ENCODE peak calls at places on chromosomes 3 and 15, in eight cellular contexts. One of them, this sample, is unnamed.

GRCh38 chr15:80754005-80754404 is 25.2 kb upstream of the CEMIP start:
- DNase-seq in A549: no peak
- DNase-seq in fibroblast of pulmonary artery: no peak
- DNase-seq in uterus: no peak
- DNase-seq in brain microvascular endothelial cell: no peak
- DNase-seq in cardiac fibroblast: no peak
- DNase-seq in astrocyte of the spinal cord: no peak
- DNase-seq in tibial artery: no peak
- DNase-seq in this sample: no peak

GRCh38 chr15:92409006-92409405 is 15.3 kb downstream of the ST8SIA2 start:
- DNase-seq in cardiac fibroblast: no peak
- DNase-seq in A549: no peak
- DNase-seq in tibial artery: no peak
- DNase-seq in brain microvascular endothelial cell: no peak
- DNase-seq in uterus: no peak
- DNase-seq in astrocyte of the spinal cord: no peak
- DNase-seq in fibroblast of pulmonary artery: no peak
- DNase-seq in this sample: no peak

GRCh38 chr15:92807971-92808571 is 92.1 kb upstream of the CHD2 start:
- DNase-seq in cardiac fibroblast: peak
- DNase-seq in astrocyte of the spinal cord: peak
- DNase-seq in fibroblast of pulmonary artery: peak
- DNase-seq in A549: peak
- DNase-seq in uterus: peak
- DNase-seq in tibial artery: no peak
- DNase-seq in brain microvascular endothelial cell: no peak
- DNase-seq in this sample: no peak

GRCh38 chr15:78050851-78051250 is 26.7 kb downstream of the TBC1D2B start:
- DNase-seq in cardiac fibroblast: no peak
- DNase-seq in uterus: no peak
- DNase-seq in fibroblast of pulmonary artery: no peak
- DNase-seq in brain microvascular endothelial cell: no peak
- DNase-seq in astrocyte of the spinal cord: no peak
- DNase-seq in tibial artery: no peak
- DNase-seq in A549: no peak
- DNase-seq in this sample: no peak

GRCh38 chr3:37217098-37217849 is 42.9 kb upstream of the LRRFIP2 start:
- DNase-seq in uterus: no peak
- DNase-seq in brain microvascular endothelial cell: no peak
- DNase-seq in astrocyte of the spinal cord: no peak
- DNase-seq in fibroblast of pulmonary artery: no peak
- DNase-seq in cardiac fibroblast: no peak
- DNase-seq in tibial artery: no peak
- DNase-seq in A549: no peak
- DNase-seq in this sample: no peak

GRCh38 chr3:128950223-128950938 is 43.5 kb downstream of the CFAP92 start:
- DNase-seq in uterus: no peak
- DNase-seq in brain microvascular endothelial cell: peak
- DNase-seq in cardiac fibroblast: peak
- DNase-seq in astrocyte of the spinal cord: peak
- DNase-seq in fibroblast of pulmonary artery: peak
- DNase-seq in A549: peak
- DNase-seq in tibial artery: no peak
- DNase-seq in this sample: peak

GRCh38 chr3:7917443-7918151 is 584.0 kb upstream of the LMCD1 start:
- DNase-seq in tibial artery: no peak
- DNase-seq in fibroblast of pulmonary artery: no peak
- DNase-seq in cardiac fibroblast: no peak
- DNase-seq in uterus: no peak
- DNase-seq in A549: no peak
- DNase-seq in brain microvascular endothelial cell: no peak
- DNase-seq in astrocyte of the spinal cord: no peak
- DNase-seq in this sample: no peak

GRCh38 chr3:193946945-193947344 is 189.0 kb upstream of the HES1 start:
- DNase-seq in A549: no peak
- DNase-seq in tibial artery: no peak
- DNase-seq in brain microvascular endothelial cell: no peak
- DNase-seq in cardiac fibroblast: no peak
- DNase-seq in uterus: no peak
- DNase-seq in astrocyte of the spinal cord: no peak
- DNase-seq in fibroblast of pulmonary artery: no peak
- DNase-seq in this sample: no peak

GRCh38 chr15:40051616-40052415 is 12.8 kb upstream of the SRP14 start:
- DNase-seq in brain microvascular endothelial cell: no peak
- DNase-seq in cardiac fibroblast: no peak
- DNase-seq in tibial artery: no peak
- DNase-seq in fibroblast of pulmonary artery: no peak
- DNase-seq in astrocyte of the spinal cord: no peak
- DNase-seq in uterus: no peak
- DNase-seq in A549: no peak
- DNase-seq in this sample: no peak

GRCh38 chr15:88256261-88257230 is at the start of gene NTRK3:
- DNase-seq in astrocyte of the spinal cord: peak
- DNase-seq in brain microvascular endothelial cell: no peak
- DNase-seq in A549: peak
- DNase-seq in fibroblast of pulmonary artery: peak
- DNase-seq in uterus: no peak
- DNase-seq in tibial artery: no peak
- DNase-seq in cardiac fibroblast: peak
- DNase-seq in this sample: no peak
- TF ChIP-seq CTCF in astrocyte of the spinal cord: no peak
- TF ChIP-seq CTCF in brain microvascular endothelial cell: no peak
- TF ChIP-seq CTCF in A549: no peak
- TF ChIP-seq CTCF in fibroblast of pulmonary artery: no peak
- TF ChIP-seq CTCF in uterus: no peak
- TF ChIP-seq CTCF in tibial artery: no peak
- TF ChIP-seq CTCF in cardiac fibroblast: no peak
- TF ChIP-seq CTCF in this sample: no peak

GRCh38 chr3:40336101-40336500 is 26.6 kb downstream of the EIF1B start:
- DNase-seq in uterus: no peak
- DNase-seq in fibroblast of pulmonary artery: no peak
- DNase-seq in cardiac fibroblast: no peak
- DNase-seq in brain microvascular endothelial cell: no peak
- DNase-seq in A549: no peak
- DNase-seq in astrocyte of the spinal cord: no peak
- DNase-seq in tibial artery: no peak
- DNase-seq in this sample: no peak

GRCh38 chr3:40339871-40340270 is 30.4 kb downstream of the EIF1B start:
- DNase-seq in uterus: no peak
- DNase-seq in brain microvascular endothelial cell: no peak
- DNase-seq in fibroblast of pulmonary artery: no peak
- DNase-seq in tibial artery: no peak
- DNase-seq in astrocyte of the spinal cord: no peak
- DNase-seq in cardiac fibroblast: no peak
- DNase-seq in A549: no peak
- DNase-seq in this sample: no peak

GRCh38 chr3:40340541-40341170 is 31.1 kb downstream of the EIF1B start:
- DNase-seq in fibroblast of pulmonary artery: no peak
- DNase-seq in tibial artery: no peak
- DNase-seq in uterus: no peak
- DNase-seq in cardiac fibroblast: no peak
- DNase-seq in brain microvascular endothelial cell: no peak
- DNase-seq in astrocyte of the spinal cord: no peak
- DNase-seq in A549: no peak
- DNase-seq in this sample: no peak

GRCh38 chr3:40336511-40337135 is 27.1 kb downstream of the EIF1B start:
- DNase-seq in uterus: no peak
- DNase-seq in tibial artery: no peak
- DNase-seq in A549: no peak
- DNase-seq in fibroblast of pulmonary artery: no peak
- DNase-seq in cardiac fibroblast: no peak
- DNase-seq in brain microvascular endothelial cell: no peak
- DNase-seq in astrocyte of the spinal cord: no peak
- DNase-seq in this sample: no peak

DNA sequence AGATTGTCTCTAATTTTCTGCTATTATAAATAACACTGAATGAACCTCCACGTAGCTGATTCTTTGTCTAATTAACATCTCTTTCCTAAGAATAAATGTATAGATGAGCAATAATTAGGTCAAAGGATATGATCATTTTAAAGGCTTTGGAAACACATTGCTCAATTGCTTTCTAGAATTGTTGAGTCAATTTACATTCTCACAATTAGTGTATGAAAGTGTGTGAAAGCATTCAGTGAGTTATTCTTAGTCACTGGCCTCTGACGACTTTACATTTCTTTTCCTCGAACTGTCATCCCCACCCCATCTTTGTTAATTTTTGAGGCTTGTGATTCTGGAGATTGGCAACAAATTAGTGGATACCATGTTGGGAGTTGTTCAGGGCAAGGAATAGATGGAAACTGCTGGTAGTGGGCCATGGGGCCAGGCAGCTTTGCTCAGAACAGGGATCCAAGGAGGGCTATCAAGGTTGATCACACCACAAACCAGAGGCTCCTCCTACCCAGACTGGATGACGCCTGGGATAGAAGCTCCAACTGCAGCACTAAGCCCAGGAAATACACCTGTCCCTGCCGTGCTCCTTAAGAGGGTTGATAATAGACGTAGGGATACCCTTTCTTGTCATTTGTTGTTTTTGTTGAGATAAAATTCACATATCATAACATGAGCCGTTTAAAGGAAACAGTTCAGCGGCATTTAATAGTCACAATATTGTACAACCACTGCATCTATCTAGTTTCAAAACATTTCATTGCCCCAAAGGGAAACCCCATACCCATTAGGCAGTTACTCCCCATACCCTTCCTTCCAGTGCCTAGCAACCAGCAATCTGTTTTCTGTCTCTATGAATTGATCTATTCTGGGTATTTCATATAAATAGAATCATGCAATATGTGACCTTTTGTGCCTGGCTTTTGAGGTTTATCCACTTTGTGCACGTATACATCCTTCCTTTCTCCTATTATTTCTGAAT is 27.9 kb downstream of the EIF1B start:
- DNase-seq in uterus: no peak
- DNase-seq in fibroblast of pulmonary artery: no peak
- DNase-seq in A549: no peak
- DNase-seq in brain microvascular endothelial cell: no peak
- DNase-seq in tibial artery: no peak
- DNase-seq in astrocyte of the spinal cord: no peak
- DNase-seq in cardiac fibroblast: no peak
- DNase-seq in this sample: no peak
- H3K4me3 ChIP-seq in uterus: no peak
- H3K4me3 ChIP-seq in fibroblast of pulmonary artery: no peak
- H3K4me3 ChIP-seq in A549: no peak
- H3K4me3 ChIP-seq in brain microvascular endothelial cell: no peak
- H3K4me3 ChIP-seq in tibial artery: no peak
- H3K4me3 ChIP-seq in astrocyte of the spinal cord: no peak
- H3K4me3 ChIP-seq in cardiac fibroblast: no peak
- H3K4me3 ChIP-seq in this sample: no peak

DNA sequence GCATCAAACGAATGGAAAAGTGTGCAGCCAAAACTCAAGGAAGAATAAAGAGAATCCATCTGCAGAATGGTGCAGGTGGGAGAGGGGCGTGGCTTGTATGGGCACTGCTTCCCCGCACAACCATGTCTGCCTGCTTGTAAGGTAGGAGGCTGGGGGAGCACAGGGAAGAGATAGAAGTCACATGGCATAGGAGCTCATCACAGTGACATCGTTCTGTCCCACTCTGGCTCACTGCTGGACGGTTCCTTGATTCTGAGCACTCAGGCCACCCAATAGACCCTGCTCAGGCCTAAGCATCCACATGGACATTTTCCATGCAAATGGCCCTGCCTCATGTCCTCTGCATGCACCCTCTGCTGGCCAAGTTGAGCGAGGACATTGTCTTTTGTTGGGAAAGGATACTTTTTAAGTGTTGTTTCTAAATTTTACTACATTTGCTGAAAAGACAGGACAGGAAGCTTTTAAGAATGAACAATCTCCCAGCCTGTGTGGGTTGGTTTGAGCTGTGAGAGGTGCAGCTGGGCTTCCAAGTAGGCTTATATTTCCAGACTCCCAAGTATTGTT is 3.1 kb downstream of the MYLK start:
- DNase-seq in cardiac fibroblast: peak
- DNase-seq in uterus: no peak
- DNase-seq in tibial artery: no peak
- DNase-seq in brain microvascular endothelial cell: peak
- DNase-seq in A549: peak
- DNase-seq in astrocyte of the spinal cord: peak
- DNase-seq in fibroblast of pulmonary artery: peak
- DNase-seq in this sample: peak
- TF ChIP-seq CTCF in cardiac fibroblast: peak
- TF ChIP-seq CTCF in uterus: no peak
- TF ChIP-seq CTCF in tibial artery: peak
- TF ChIP-seq CTCF in brain microvascular endothelial cell: peak
- TF ChIP-seq CTCF in A549: peak
- TF ChIP-seq CTCF in astrocyte of the spinal cord: peak
- TF ChIP-seq CTCF in fibroblast of pulmonary artery: peak
- TF ChIP-seq CTCF in this sample: peak

GRCh38 chr3:85270488-85270887 is 311.7 kb downstream of the CADM2 start:
- DNase-seq in brain microvascular endothelial cell: no peak
- DNase-seq in astrocyte of the spinal cord: no peak
- DNase-seq in cardiac fibroblast: no peak
- DNase-seq in tibial artery: no peak
- DNase-seq in A549: no peak
- DNase-seq in fibroblast of pulmonary artery: no peak
- DNase-seq in uterus: no peak
- DNase-seq in this sample: no peak
- H3K4me3 ChIP-seq in brain microvascular endothelial cell: no peak
- H3K4me3 ChIP-seq in astrocyte of the spinal cord: no peak
- H3K4me3 ChIP-seq in cardiac fibroblast: no peak
- H3K4me3 ChIP-seq in tibial artery: no peak
- H3K4me3 ChIP-seq in A549: no peak
- H3K4me3 ChIP-seq in fibroblast of pulmonary artery: no peak
- H3K4me3 ChIP-seq in uterus: no peak
- H3K4me3 ChIP-seq in this sample: no peak

GRCh38 chr3:56988458-56988857 is 72.0 kb upstream of the SPATA12 start:
- DNase-seq in cardiac fibroblast: no peak
- DNase-seq in astrocyte of the spinal cord: no peak
- DNase-seq in tibial artery: no peak
- DNase-seq in A549: no peak
- DNase-seq in fibroblast of pulmonary artery: no peak
- DNase-seq in uterus: no peak
- DNase-seq in brain microvascular endothelial cell: no peak
- DNase-seq in this sample: no peak

GRCh38 chr3:56990295-56991015 is 70.0 kb upstream of the SPATA12 start:
- DNase-seq in A549: no peak
- DNase-seq in astrocyte of the spinal cord: no peak
- DNase-seq in tibial artery: no peak
- DNase-seq in uterus: no peak
- DNase-seq in brain microvascular endothelial cell: no peak
- DNase-seq in cardiac fibroblast: no peak
- DNase-seq in fibroblast of pulmonary artery: no peak
- DNase-seq in this sample: no peak

GRCh38 chr3:56987238-56987932 is 73.1 kb upstream of the SPATA12 start:
- DNase-seq in fibroblast of pulmonary artery: no peak
- DNase-seq in tibial artery: no peak
- DNase-seq in A549: no peak
- DNase-seq in astrocyte of the spinal cord: no peak
- DNase-seq in brain microvascular endothelial cell: no peak
- DNase-seq in cardiac fibroblast: peak
- DNase-seq in uterus: no peak
- DNase-seq in this sample: no peak

GRCh38 chr3:56989434-56990294 is 70.8 kb upstream of the SPATA12 start:
- DNase-seq in A549: no peak
- DNase-seq in fibroblast of pulmonary artery: peak
- DNase-seq in astrocyte of the spinal cord: no peak
- DNase-seq in tibial artery: no peak
- DNase-seq in uterus: peak
- DNase-seq in cardiac fibroblast: peak
- DNase-seq in brain microvascular endothelial cell: no peak
- DNase-seq in this sample: no peak

GRCh38 chr3:56988874-56989433 is 71.5 kb upstream of the SPATA12 start:
- DNase-seq in A549: peak
- DNase-seq in uterus: peak
- DNase-seq in tibial artery: peak
- DNase-seq in fibroblast of pulmonary artery: peak
- DNase-seq in astrocyte of the spinal cord: peak
- DNase-seq in cardiac fibroblast: peak
- DNase-seq in brain microvascular endothelial cell: peak
- DNase-seq in this sample: peak
- TF ChIP-seq CTCF in A549: peak
- TF ChIP-seq CTCF in uterus: peak
- TF ChIP-seq CTCF in tibial artery: peak
- TF ChIP-seq CTCF in fibroblast of pulmonary artery: peak
- TF ChIP-seq CTCF in astrocyte of the spinal cord: peak
- TF ChIP-seq CTCF in cardiac fibroblast: peak
- TF ChIP-seq CTCF in brain microvascular endothelial cell: peak
- TF ChIP-seq CTCF in this sample: peak

This sample was measured in HFF-Myc.